ENCODE peak calls at places on chromosome 6, in ten cellular contexts. X is GM06990, P is hepatocyte, E is gastrocnemius medialis, Z is sigmoid colon, O is Caco-2, R is A673, I is RWPE1, H is Calu3, L is fibroblast of lung. C is an unnamed sample.

GRCh38 chr6:106510090-106510970 is 119.0 kb downstream of the RTN4IP1 start:
- DNase-seq in Z (peak; percentile 74), P (peak; percentile 63), I (peak; percentile 69), R (peak; percentile 58), L (peak; percentile 36), X (peak; percentile 84), O (peak; percentile 74), E (no peak), H (peak; percentile 72), C (peak; percentile 35)

GRCh38 chr6:48426636-48427035 is 315.6 kb upstream of the PTCHD4 start:
- DNase-seq in P (no peak), E (no peak), H (no peak), L (peak; percentile 93), Z (no peak), R (no peak), O (no peak), X (no peak), I (no peak), C (no peak)

GRCh38 chr6:15519681-15520080 is 143.1 kb downstream of the DTNBP1 start:
- DNase-seq in H (no peak), P (no peak), R (no peak), Z (peak; percentile 34), X (no peak), L (no peak), E (no peak), O (no peak), I (no peak), C (no peak)

GRCh38 chr6:93059911-93060310 is 359.4 kb downstream of the EPHA7 start:
- DNase-seq in O (no peak), Z (no peak), P (no peak), X (no peak), H (no peak), E (no peak), I (no peak), R (no peak), L (no peak), C (no peak)

GRCh38 chr6:132133734-132134490 is 182.7 kb upstream of the CCN2 start:
- DNase-seq in X (no peak), E (peak; percentile 15), P (no peak), Z (peak; percentile 64), R (peak; percentile 85), H (no peak), O (no peak), L (peak; percentile 54), I (no peak), C (no peak)

GRCh38 chr6:155880905-155881304 is 425.3 kb upstream of the NOX3 start:
- DNase-seq in Z (no peak), E (no peak), H (no peak), O (no peak), I (no peak), P (no peak), R (no peak), X (no peak), L (peak; percentile 51), C (no peak)

GRCh38 chr6:21451546-21452013 is 142.0 kb upstream of the SOX4 start:
- DNase-seq in X (no peak), H (no peak), Z (no peak), R (no peak), E (no peak), O (no peak), P (no peak), L (no peak), I (no peak), C (no peak)

GRCh38 chr6:106546322-106547052 is 82.8 kb downstream of the RTN4IP1 start:
- DNase-seq in Z (no peak), I (peak; percentile 75), P (peak; percentile 16), L (peak; percentile 86), H (peak; percentile 54), R (peak; percentile 31), O (no peak), E (no peak), X (no peak), C (no peak)

GRCh38 chr6:125747589-125748533 is 1.6 kb upstream of the HEY2 start:
- DNase-seq in E (peak; percentile 38), Z (peak; percentile 77), X (peak; percentile 45), O (peak; percentile 42), L (no peak), H (peak; percentile 26), P (peak; percentile 48), I (peak; percentile 46), R (no peak), C (no peak)

GRCh38 chr6:151112130-151112529 is 127.6 kb upstream of the AKAP12 start:
- DNase-seq in H (no peak), O (no peak), X (no peak), L (no peak), R (peak; percentile 33), P (no peak), E (no peak), Z (no peak), I (no peak), C (no peak)

GRCh38 chr6:47733879-47734558 is 35.6 kb downstream of the ADGRF4 start:
- DNase-seq in P (peak; percentile 39), E (no peak), L (no peak), Z (no peak), R (peak; percentile 35), I (peak; percentile 31), O (no peak), X (peak; percentile 22), H (peak; percentile 48), C (no peak)

GRCh38 chr6:24581084-24581669 is 64.8 kb downstream of the KIAA0319 start:
- DNase-seq in L (peak; percentile 41), E (peak; percentile 42), O (peak; percentile 78), X (no peak), P (peak; percentile 83), I (peak; percentile 42), H (peak; percentile 93), Z (peak; percentile 71), R (peak; percentile 80), C (no peak)

DNA sequence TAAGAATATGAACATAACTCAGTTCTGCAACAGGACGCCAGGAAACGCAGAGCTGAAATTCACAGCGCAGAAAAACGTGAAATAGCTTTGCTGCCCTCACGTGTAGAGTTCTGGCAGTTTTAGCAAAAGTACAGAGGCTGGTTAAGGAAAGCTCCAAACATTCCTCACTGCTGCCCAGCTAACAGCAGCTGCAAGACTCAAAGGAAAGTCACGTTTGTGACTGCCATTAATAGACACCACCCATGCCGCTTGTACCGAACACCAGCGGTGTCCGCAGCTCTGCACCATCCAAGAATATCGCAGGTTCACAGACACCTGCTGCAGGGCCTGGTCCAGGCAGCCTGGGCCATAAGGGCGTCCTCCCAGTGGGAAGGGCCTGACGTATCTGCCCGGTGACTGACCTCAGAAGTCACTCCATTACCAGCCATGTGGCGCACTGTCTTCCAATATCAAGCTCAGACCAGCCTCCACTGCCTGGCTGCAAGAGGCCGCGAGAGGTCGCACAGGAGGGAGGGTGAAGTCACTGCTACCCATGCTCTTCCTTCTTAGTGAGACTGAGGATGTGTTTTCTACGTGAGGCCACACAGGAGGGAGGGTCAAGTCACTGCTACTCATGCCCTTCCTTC is 61.4 kb downstream of the WDR27 start:
- DNase-seq in H (no peak), R (no peak), L (no peak), E (no peak), P (no peak), X (no peak), O (no peak), Z (no peak), I (no peak), C (no peak)
- TF ChIP-seq CTCF in H (no peak), R (no peak), L (peak; percentile 47), E (no peak), P (no peak), X (no peak), O (no peak), Z (peak; percentile 33), I (no peak), C (no peak)

DNA sequence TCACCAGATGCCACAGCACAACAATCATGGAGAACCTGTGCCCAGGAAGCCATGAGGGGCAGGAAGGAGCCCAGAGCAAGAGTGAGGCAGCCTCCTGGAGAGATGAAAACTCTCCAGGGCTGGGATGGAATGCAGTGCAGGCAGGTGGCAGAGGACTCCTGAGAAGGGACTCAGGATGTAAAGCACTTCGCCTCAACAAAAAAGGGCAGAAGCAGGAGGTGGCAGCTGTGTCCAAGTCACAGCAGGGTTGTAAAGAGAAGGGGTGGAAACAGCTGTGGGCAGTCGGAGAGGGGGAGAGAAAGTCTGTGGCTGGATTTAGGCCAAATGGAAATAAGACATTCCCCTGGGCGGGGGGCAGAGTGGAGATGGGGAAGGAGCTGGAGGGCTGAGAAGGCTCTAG is 34.9 kb downstream of the CYP21A2 start:
- DNase-seq in O (no peak), L (no peak), Z (no peak), H (no peak), X (no peak), E (no peak), I (no peak), P (no peak), R (no peak), C (no peak)
- TF ChIP-seq CTCF in O (no peak), L (no peak), Z (no peak), H (no peak), X (no peak), E (no peak), I (no peak), P (no peak), R (no peak), C (no peak)

DNA sequence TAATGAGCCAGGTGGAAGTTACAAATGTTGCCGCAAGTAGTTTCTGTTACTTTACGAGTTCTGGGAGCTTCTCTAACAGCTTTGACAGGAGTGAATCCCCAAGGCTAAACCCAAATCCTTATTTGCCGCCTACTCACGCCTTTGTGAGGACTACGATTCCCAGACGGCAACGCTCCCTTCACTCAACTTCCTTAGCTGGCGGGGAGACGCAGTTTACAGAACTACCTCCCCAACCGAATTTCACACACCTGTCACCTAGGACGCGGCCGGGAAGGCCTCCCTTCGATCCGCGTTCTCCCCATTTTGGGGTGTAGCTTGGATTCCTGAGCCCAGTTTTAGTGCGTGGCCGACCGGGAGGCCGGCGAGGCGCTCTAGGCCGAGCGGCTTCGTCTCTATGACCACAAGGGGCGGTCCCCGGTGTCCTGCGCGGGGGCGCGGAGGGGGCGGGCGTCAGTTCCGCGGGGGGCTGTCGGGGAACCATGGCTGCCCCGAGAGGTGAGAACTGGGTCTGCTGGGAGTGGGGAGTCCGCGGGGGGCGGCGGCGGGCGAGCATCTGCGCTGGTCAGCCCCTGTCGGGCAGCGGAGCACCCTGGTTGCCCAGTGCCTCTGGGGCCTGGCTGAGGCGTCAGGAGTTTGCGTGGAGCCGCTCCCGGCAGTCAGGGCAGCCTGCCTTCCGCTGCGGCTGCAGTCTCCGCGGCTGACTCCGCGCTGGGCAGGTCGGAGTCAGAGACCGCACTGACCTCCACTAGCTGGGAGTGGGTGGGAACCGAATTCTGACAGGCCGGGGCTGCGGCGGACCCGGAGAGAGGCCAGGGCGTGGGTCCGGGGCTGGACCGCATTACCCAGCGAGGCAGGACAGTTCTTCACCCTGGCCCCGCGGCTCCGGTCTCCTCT is at the start of gene SLC35A1:
- DNase-seq in I (peak; percentile 78), O (peak; percentile 73), Z (peak; percentile 91), H (peak; percentile 87), X (peak; percentile 92), R (peak; percentile 87), L (peak; percentile 79), E (peak; percentile 77), P (peak; percentile 89), C (peak; percentile 83)
- TF ChIP-seq CTCF in I (no peak), O (peak; percentile 14), Z (peak; percentile 33), H (peak; percentile 19), X (peak; percentile 6), R (no peak), L (peak; percentile 34), E (peak; percentile 14), P (no peak), C (no peak)

DNA sequence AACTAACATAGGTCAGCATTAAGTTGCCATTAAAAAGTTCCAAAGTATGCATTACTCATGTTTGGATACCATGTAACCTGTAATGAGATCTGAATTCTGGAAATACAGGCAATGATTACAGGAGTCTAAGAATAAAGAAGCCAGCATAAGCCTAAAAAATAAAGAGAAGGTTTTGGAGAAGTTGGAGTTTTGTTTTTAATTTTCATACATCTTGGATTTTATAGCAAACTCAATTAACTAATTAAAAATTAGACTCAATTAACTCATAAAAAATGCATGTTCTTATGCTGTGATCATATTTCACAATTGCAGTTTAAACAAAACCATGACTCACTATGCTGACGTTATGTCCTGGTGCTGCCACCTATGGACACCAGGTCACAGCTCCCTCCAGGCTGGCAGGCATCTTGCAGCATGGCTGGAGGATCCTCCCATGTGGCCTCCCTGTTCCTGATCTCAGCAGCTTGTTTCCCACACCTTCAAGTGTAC is 648.8 kb upstream of the AGPAT4 start:
- DNase-seq in E (peak; percentile 50), Z (no peak), X (no peak), L (peak; percentile 78), P (peak; percentile 83), O (peak; percentile 57), H (peak; percentile 79), I (peak; percentile 49), R (peak; percentile 25), C (no peak)
- TF ChIP-seq CTCF in E (peak; percentile 6), Z (no peak), X (peak; percentile 3), L (no peak), P (peak; percentile 41), O (peak; percentile 38), H (peak; percentile 36), I (peak; percentile 41), R (peak; percentile 38), C (peak; percentile 31)